ENCODE peak calls at places on chromosomes 5 and 9, in eight cellular contexts. Z is cardiac fibroblast, A is KBM-7, N is NCI-H226, D is HuH-7.5, B is trophoblast cell, M is neural progenitor cell, F is fibroblast of villous mesenchyme. X is an unnamed sample.

GRCh38 chr5:139955616-139956283 is 87.3 kb downstream of the NRG2 start:
- DNase-seq in N (no peak), Z (no peak), A (no peak), D (no peak), F (no peak), B (no peak), M (peak), X (no peak)

GRCh38 chr9:14326264-14326826 is 12.4 kb upstream of the NFIB start:
- DNase-seq in D (no peak), M (no peak), B (peak), N (peak), Z (peak), A (no peak), F (peak), X (no peak)

GRCh38 chr9:124353811-124354274 is 61.4 kb downstream of the PSMB7 start:
- DNase-seq in F (peak), N (no peak), D (no peak), A (no peak), B (peak), Z (peak), M (no peak), X (no peak)

GRCh38 chr9:38119570-38119969 is 50.5 kb upstream of the SHB start:
- DNase-seq in N (no peak), F (no peak), Z (peak), B (no peak), A (no peak), M (no peak), D (no peak), X (no peak)

GRCh38 chr9:133048595-133048994 is 13.2 kb upstream of the CEL start:
- DNase-seq in D (peak), Z (peak), N (no peak), M (peak), A (peak), F (peak), B (no peak), X (no peak)

GRCh38 chr9:122095010-122095767 is 2.1 kb upstream of the TTLL11 start:
- DNase-seq in F (peak), N (no peak), A (peak), Z (peak), B (peak), M (peak), D (peak), X (peak)

GRCh38 chr9:4964540-4964939 is 20.5 kb upstream of the JAK2 start:
- DNase-seq in M (peak), Z (peak), A (no peak), F (no peak), D (no peak), N (no peak), B (no peak), X (no peak)

GRCh38 chr9:72924116-72924790 is 28.6 kb downstream of the ALDH1A1 start:
- DNase-seq in M (no peak), N (no peak), F (no peak), D (no peak), Z (peak), B (no peak), A (no peak), X (no peak)

GRCh38 chr9:86202338-86202882 is 57.0 kb downstream of the C9orf153 start:
- DNase-seq in N (no peak), M (peak), F (peak), A (peak), D (peak), B (peak), Z (peak), X (peak)

GRCh38 chr5:92525131-92525530 is 1055.9 kb downstream of the NR2F1-AS1 start:
- DNase-seq in N (no peak), A (no peak), B (no peak), F (no peak), D (no peak), Z (no peak), M (no peak), X (no peak)

GRCh38 chr9:89676281-89676680 is 71.5 kb downstream of the GADD45G start:
- DNase-seq in M (no peak), D (no peak), B (no peak), N (no peak), Z (no peak), F (no peak), A (no peak), X (no peak)

GRCh38 chr5:139745800-139746690 is 49.6 kb upstream of the PSD2 start:
- DNase-seq in Z (peak), D (peak), F (peak), M (peak), A (no peak), B (peak), N (peak), X (peak)

GRCh38 chr5:128258387-128258786 is 174.8 kb downstream of the SLC12A2 start:
- DNase-seq in F (no peak), Z (no peak), D (no peak), N (no peak), B (no peak), M (no peak), A (no peak), X (no peak)

GRCh38 chr9:123081824-123082223 is 48.4 kb downstream of the GPR21 start:
- DNase-seq in A (peak), M (peak), B (peak), N (no peak), F (peak), Z (peak), D (no peak), X (peak)

GRCh38 chr9:83965350-83966208 is 14.4 kb downstream of the HNRNPK start:
- DNase-seq in D (no peak), M (no peak), B (no peak), N (no peak), F (peak), Z (no peak), A (peak), X (no peak)

GRCh38 chr5:149636861-149637246 is 55.6 kb downstream of the ARHGEF37 start:
- DNase-seq in Z (peak), A (peak), N (peak), D (peak), M (peak), B (peak), F (peak), X (peak)

GRCh38 chr5:150783422-150783928 is 4.9 kb downstream of the SMIM3 start:
- DNase-seq in Z (peak), N (no peak), D (no peak), F (peak), M (no peak), A (peak), B (peak), X (peak)

GRCh38 chr5:132000677-132001453 is 10.6 kb downstream of the ACSL6 start:
- DNase-seq in F (no peak), Z (no peak), A (peak), D (no peak), N (peak), B (no peak), M (no peak), X (no peak)